ENCODE peak calls at places on chromosome 21, in nine cellular contexts. I, G, Q, Z, R, M, Y, E and L are unnamed samples. For H3K4me1, the result is how much of the 10 kb centered on the place peaks cover.

GRCh38 chr21:31284797-31285397 is 59.2 kb downstream of the TIAM1 start:
- DNase-seq in G (no peak), I (no peak), R (no peak), Q (peak), E (peak), Z (no peak), M (no peak), Y (peak), L (no peak)

GRCh38 chr21:17903029-17903806 is 84.1 kb upstream of the C21orf91 start:
- DNase-seq in E (no peak), G (no peak), Y (peak), M (no peak), Z (no peak), R (peak), Q (peak), I (no peak), L (no peak)

GRCh38 chr21:39610705-39611104 is 2.0 kb upstream of the B3GALT5 start:
- DNase-seq in M (no peak), Q (peak), G (no peak), I (no peak), Z (no peak), Y (no peak), R (no peak), E (no peak), L (no peak)

GRCh38 chr21:36035381-36035791 is 24.9 kb downstream of the SETD4 start:
- DNase-seq in R (no peak), Q (no peak), G (no peak), Z (no peak), M (no peak), I (peak), E (no peak), Y (no peak), L (no peak)

GRCh38 chr21:31370893-31371652 is 27.0 kb upstream of the TIAM1 start:
- DNase-seq in I (no peak), Q (peak), G (no peak), Y (peak), E (no peak), R (no peak), Z (no peak), M (no peak), L (no peak)

GRCh38 chr21:38930065-38930464 is 124.3 kb downstream of the ETS2 start:
- DNase-seq in R (no peak), I (no peak), Q (no peak), Z (no peak), G (no peak), M (no peak), E (no peak), Y (no peak), L (no peak)

GRCh38 chr21:38817371-38818335 is 11.9 kb downstream of the ETS2 start:
- DNase-seq in E (no peak), G (no peak), Z (no peak), R (no peak), Y (peak), Q (peak), I (no peak), M (no peak), L (no peak)

GRCh38 chr21:29098156-29098555 is 24.7 kb upstream of the CCT8 start:
- DNase-seq in R (no peak), Z (no peak), E (no peak), I (no peak), G (no peak), Q (no peak), Y (no peak), M (no peak), L (no peak)

GRCh38 chr21:39852021-39852721 is 15.1 kb upstream of the PCP4 start:
- DNase-seq in R (no peak), Y (no peak), I (no peak), E (no peak), M (no peak), G (no peak), Q (no peak), Z (no peak), L (no peak)

GRCh38 chr21:38839683-38840286 is 34.1 kb downstream of the ETS2 start:
- DNase-seq in Q (peak), Z (no peak), E (no peak), G (no peak), M (no peak), Y (peak), I (no peak), R (no peak), L (no peak)

GRCh38 chr21:25639167-25639921 is at the start of gene JAM2:
- DNase-seq in R (peak), G (peak), Y (peak), Q (peak), M (peak), Z (no peak), E (peak), I (no peak), L (peak)

GRCh38 chr21:37297364-37297763 is 30.2 kb upstream of the VPS26C start:
- DNase-seq in G (no peak), M (no peak), E (no peak), I (no peak), Q (peak), Z (no peak), Y (no peak), R (no peak), L (no peak)

GRCh38 chr21:29168874-29169273 is 38.4 kb downstream of the MAP3K7CL start:
- DNase-seq in Q (peak), M (no peak), R (no peak), G (no peak), E (no peak), I (no peak), Y (no peak), Z (no peak), L (no peak)

GRCh38 chr21:46368533-46369285 is 44.8 kb downstream of the PCNT start:
- DNase-seq in Z (no peak), Y (no peak), R (no peak), I (no peak), G (peak), M (no peak), Q (no peak), E (no peak), L (no peak)

GRCh38 chr21:26776320-26777021 is 68.7 kb downstream of the ADAMTS1 start:
- DNase-seq in I (no peak), G (no peak), E (no peak), Y (peak), M (no peak), R (no peak), Q (peak), Z (no peak), L (no peak)

GRCh38 chr21:15754640-15755039 is 24.9 kb downstream of the USP25 start:
- DNase-seq in Z (no peak), I (no peak), Q (peak), E (no peak), M (no peak), R (no peak), G (no peak), Y (peak), L (no peak)

GRCh38 chr21:39837861-39838359 is 29.3 kb upstream of the PCP4 start:
- DNase-seq in G (no peak), E (no peak), Z (no peak), Y (no peak), I (no peak), M (no peak), R (no peak), Q (no peak), L (no peak)

GRCh38 chr21:31267644-31268043 is 76.4 kb downstream of the TIAM1 start:
- DNase-seq in Q (peak), G (no peak), Z (no peak), M (no peak), I (no peak), R (no peak), E (no peak), Y (no peak), L (no peak)

GRCh38 chr21:27513825-27514224 is 546.9 kb upstream of the ADAMTS5 start:
- DNase-seq in Q (no peak), R (no peak), M (no peak), E (no peak), Y (no peak), I (no peak), G (no peak), Z (no peak), L (no peak)

GRCh38 chr21:46183910-46184624 is at the start of gene SPATC1L:
- DNase-seq in I (peak), Q (peak), E (peak), G (peak), Y (peak), M (peak), Z (no peak), R (peak), L (peak)

GRCh38 chr21:14981246-14981645 is 83.6 kb downstream of the NRIP1 start:
- DNase-seq in I (no peak), Z (no peak), E (no peak), M (no peak), Y (no peak), Q (no peak), R (no peak), G (no peak), L (no peak)

GRCh38 chr21:16176570-16176969 is 446.8 kb downstream of the USP25 start:
- DNase-seq in Q (peak), M (no peak), I (no peak), Z (no peak), E (no peak), R (no peak), G (no peak), Y (no peak), L (no peak)

GRCh38 chr21:39630191-39630591 is 17.5 kb downstream of the B3GALT5 start:
- DNase-seq in Y (no peak), E (no peak), R (no peak), Z (no peak), M (no peak), G (no peak), I (no peak), Q (peak), L (no peak)

GRCh38 chr21:36169465-36170128 is 13.0 kb downstream of the DOP1B start:
- DNase-seq in R (no peak), G (no peak), Y (no peak), E (peak), Q (no peak), M (no peak), Z (no peak), I (no peak), L (no peak)

GRCh38 chr21:45982256-45982757 is 737 bp downstream of the COL6A1 start:
- DNase-seq in I (no peak), M (no peak), G (no peak), Y (peak), Q (no peak), R (no peak), E (no peak), Z (no peak), L (no peak)

GRCh38 chr21:32330784-32331311 is 32.2 kb downstream of the MRAP start:
- DNase-seq in M (no peak), R (no peak), I (no peak), E (no peak), Y (no peak), G (no peak), Z (no peak), Q (no peak), L (no peak)

GRCh38 chr21:46046471-46046870 is 51.4 kb upstream of the COL6A2 start:
- DNase-seq in R (no peak), E (no peak), Z (no peak), G (no peak), I (no peak), Q (no peak), Y (no peak), M (no peak), L (no peak)

GRCh38 chr21:27045281-27045985 is 78.5 kb upstream of the ADAMTS5 start:
- DNase-seq in Q (no peak), Y (no peak), M (no peak), G (no peak), I (no peak), Z (no peak), R (no peak), E (no peak), L (no peak)

GRCh38 chr21:40051801-40052200 is 184.6 kb downstream of the PCP4 start:
- DNase-seq in Z (no peak), G (no peak), I (no peak), Y (no peak), R (no peak), Q (no peak), E (no peak), M (no peak), L (no peak)

GRCh38 chr21:46096997-46097825 is 701 bp upstream of the COL6A2 start:
- DNase-seq in I (peak), R (no peak), Y (no peak), M (no peak), E (peak), Q (no peak), G (no peak), Z (no peak), L (no peak)

GRCh38 chr21:26443867-26444266 is 129.2 kb downstream of the CYYR1 start:
- DNase-seq in M (no peak), I (no peak), Z (no peak), Q (peak), R (no peak), Y (no peak), E (no peak), G (no peak), L (no peak)

GRCh38 chr21:38910390-38911008 is 104.8 kb downstream of the ETS2 start:
- DNase-seq in Z (no peak), I (no peak), Y (no peak), M (no peak), G (no peak), E (no peak), R (no peak), Q (no peak), L (no peak)

GRCh38 chr21:17045214-17045835 is 467.5 kb upstream of the CXADR start:
- DNase-seq in E (no peak), R (peak), Z (no peak), Y (peak), G (no peak), M (no peak), I (no peak), Q (peak), L (no peak)

GRCh38 chr21:26840206-26840605 is 5.0 kb downstream of the ADAMTS1 start:
- DNase-seq in R (no peak), Q (no peak), Z (no peak), M (no peak), Y (peak), E (no peak), G (no peak), I (no peak), L (no peak)

GRCh38 chr21:38712076-38712475 is 93.7 kb upstream of the ETS2 start:
- DNase-seq in M (no peak), Z (no peak), E (peak), I (no peak), Q (peak), Y (peak), R (peak), G (no peak), L (no peak)

GRCh38 chr21:31660134-31660565 is 657 bp downstream of the SOD1 start:
- DNase-seq in Y (peak), R (peak), E (peak), Z (no peak), G (no peak), I (no peak), M (no peak), Q (no peak), L (no peak)

GRCh38 chr21:46021978-46022544 is 40.5 kb downstream of the COL6A1 start:
- DNase-seq in Q (peak), Z (no peak), R (no peak), M (no peak), G (no peak), Y (no peak), I (peak), E (peak), L (peak)

GRCh38 chr21:39472786-39473185 is 21.0 kb downstream of the SH3BGR start:
- DNase-seq in G (no peak), Y (no peak), R (no peak), M (no peak), Q (no peak), Z (no peak), I (no peak), E (no peak), L (no peak)

GRCh38 chr21:14901482-14901958 is 163.3 kb downstream of the NRIP1 start:
- DNase-seq in G (no peak), Z (no peak), M (no peak), Y (peak), I (no peak), Q (peak), R (no peak), E (no peak), L (no peak)

GRCh38 chr21:42878993-42879787 is at the start of gene WDR4:
- DNase-seq in G (peak), Z (peak), R (peak), M (peak), Y (peak), Q (peak), E (peak), I (peak), L (peak)
- H3K4me1 ChIP-seq in G (under half), Z (under half), R (under half), M (under half), Y (under half), Q (under half), E (under half), I (under half), L (under half)

GRCh38 chr21:35016517-35017188 is 32.4 kb downstream of the RUNX1 start:
- DNase-seq in G (no peak), Z (no peak), E (no peak), I (no peak), M (no peak), Q (no peak), R (no peak), Y (no peak), L (no peak)
- H3K4me1 ChIP-seq in G (half or more), Z (under half), E (under half), I (under half), M (under half), Q (under half), R (under half), Y (under half), L (under half)

GRCh38 chr21:33682992-33683627 is 40.8 kb downstream of the ITSN1 start:
- DNase-seq in I (no peak), R (no peak), M (no peak), Q (peak), G (no peak), Z (no peak), Y (peak), E (no peak), L (no peak)

GRCh38 chr21:33684923-33685560 is 42.7 kb downstream of the ITSN1 start:
- DNase-seq in R (no peak), E (no peak), I (no peak), Y (peak), M (no peak), Q (peak), Z (no peak), G (no peak), L (no peak)

GRCh38 chr21:33686386-33686785 is 44.1 kb downstream of the ITSN1 start:
- DNase-seq in M (no peak), Y (no peak), E (no peak), R (no peak), Q (no peak), G (no peak), Z (no peak), I (no peak), L (no peak)

GRCh38 chr21:33685613-33686197 is 43.4 kb downstream of the ITSN1 start:
- DNase-seq in Z (no peak), Q (peak), E (no peak), I (no peak), R (no peak), M (no peak), G (no peak), Y (peak), L (no peak)

DNA sequence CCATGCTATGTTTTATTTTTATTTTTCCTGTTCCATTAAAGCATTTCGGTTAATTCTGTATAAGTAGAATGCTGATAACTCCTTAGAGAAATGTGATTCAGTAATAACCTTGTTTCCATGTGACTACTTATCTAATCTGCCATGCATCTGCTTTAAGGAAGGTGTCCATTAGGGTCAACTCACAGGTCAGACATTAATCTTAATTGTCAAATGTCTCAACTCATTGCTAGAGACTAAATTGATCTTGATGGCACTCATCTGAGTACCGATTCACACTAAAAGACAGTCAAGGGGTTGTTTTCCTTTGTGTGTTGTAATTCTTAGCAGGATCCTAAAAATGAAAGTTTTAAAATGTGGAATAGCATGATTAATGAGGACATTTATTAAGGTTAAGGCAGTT is 41.8 kb downstream of the ITSN1 start:
- DNase-seq in R (no peak), E (no peak), G (no peak), Z (no peak), Q (no peak), M (no peak), I (no peak), Y (no peak), L (no peak)
- H3K4me1 ChIP-seq in R (under half), E (under half), G (under half), Z (under half), Q (under half), M (under half), I (half or more), Y (half or more), L (under half)

DNA sequence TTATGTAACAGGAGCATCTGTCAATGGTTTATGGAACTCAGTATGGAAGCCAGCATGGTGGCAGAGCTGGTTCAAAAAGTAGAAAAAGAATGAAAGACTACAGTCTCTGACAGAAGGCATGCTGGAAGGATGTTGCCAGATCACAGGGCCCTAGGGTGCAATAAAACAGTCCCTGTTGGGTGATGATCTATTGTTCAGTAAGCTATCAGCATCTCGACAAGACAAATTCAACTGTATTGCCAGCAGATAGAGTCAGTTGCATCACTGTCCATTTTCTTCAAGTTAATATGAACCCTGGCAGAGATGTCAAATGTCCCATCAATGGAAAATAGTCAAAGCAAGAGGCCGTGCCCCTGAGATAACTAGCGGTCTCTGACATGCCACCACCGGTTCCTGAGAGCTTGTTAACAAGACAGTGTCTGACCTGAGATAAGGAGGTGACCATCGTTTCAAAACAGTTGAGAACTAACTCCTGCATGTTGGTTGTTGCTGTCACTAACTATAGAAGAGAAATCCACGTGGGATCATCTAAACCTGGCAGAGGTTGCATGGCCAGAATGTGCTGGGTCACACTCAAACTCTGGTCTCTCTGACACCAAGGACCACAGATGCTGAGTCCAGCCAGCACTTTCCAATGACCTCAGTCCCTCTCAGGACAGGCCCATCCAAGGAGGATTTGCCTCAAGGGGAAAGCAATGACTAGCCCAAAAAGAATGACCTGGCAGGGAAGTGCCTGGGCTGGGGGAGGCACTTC is 125.9 kb downstream of the RIPK4 start:
- DNase-seq in M (no peak), R (no peak), E (no peak), Z (no peak), I (no peak), Q (peak), G (no peak), Y (peak), L (no peak)
- H3K4me1 ChIP-seq in M (under half), R (under half), E (under half), Z (under half), I (under half), Q (under half), G (under half), Y (under half), L (under half)

DNA sequence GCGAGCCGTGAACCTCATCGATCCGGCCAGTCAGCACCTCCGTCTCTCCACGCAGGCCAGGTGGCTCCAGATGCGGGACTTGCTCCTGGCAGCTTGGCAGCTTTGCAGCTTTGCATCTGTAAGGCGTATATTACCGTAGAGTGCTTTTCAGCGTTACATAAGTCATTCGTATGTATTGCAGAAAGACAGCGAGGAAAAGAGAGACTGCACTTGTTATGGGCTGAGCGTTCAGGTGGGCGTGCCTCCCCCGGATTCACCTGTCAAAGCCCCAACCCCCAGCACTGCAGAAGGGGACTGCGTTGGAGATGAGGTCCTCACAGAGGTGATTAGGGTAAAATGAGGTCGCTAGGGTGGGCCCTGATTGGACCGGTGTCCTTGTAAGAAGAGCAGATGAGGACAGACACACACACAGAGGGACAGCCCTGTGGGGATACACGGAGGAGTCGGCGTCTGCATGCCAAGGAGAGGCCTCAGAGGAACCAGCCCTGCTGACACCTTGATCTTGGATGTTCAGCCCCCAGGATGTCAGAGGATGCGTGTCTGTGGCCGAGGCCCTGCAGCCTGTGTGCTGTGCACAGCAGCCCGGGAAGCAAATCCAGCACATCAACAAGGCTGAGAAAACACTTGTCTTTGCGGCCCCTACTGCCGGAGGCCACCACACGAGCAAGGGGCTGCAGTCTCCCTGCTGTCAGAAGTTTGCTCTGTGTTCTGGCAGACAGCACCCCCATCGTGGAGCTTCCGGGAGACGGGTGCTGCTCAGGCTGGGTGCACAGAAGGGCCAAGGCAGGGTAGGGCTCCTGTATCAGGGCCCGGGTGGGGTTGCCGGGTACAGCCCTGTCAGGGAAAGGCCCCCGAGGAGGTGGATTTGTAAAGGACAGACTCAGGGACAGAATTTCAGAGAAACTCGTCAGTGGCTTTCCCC is 10.9 kb upstream of the AGPAT3 start:
- DNase-seq in M (no peak), Q (no peak), I (no peak), Z (no peak), G (no peak), Y (no peak), R (no peak), E (no peak), L (no peak)
- H3K4me1 ChIP-seq in M (under half), Q (under half), I (under half), Z (under half), G (under half), Y (under half), R (under half), E (under half), L (under half)